ENCODE peak calls at places on chromosomes 16 and 17, in seven cellular contexts. G, L, O, I, S, Y and T are unnamed samples. For H3K79me1, the result is how much of the 10 kb centered on the place peaks cover.

GRCh38 chr16:85583491-85584181 is 29.5 kb upstream of the GSE1 start:
- DNase-seq in G (peak), S (no peak), I (peak), L (no peak), Y (peak), O (no peak), T (peak)

GRCh38 chr17:76789235-76789788 is 51.4 kb downstream of the MFSD11 start:
- DNase-seq in I (no peak), O (peak), L (no peak), S (peak), G (no peak), Y (no peak), T (no peak)

GRCh38 chr17:4354862-4355514 is 11.5 kb downstream of the UBE2G1 start:
- DNase-seq in L (peak), G (no peak), Y (no peak), S (peak), I (no peak), O (peak), T (no peak)

GRCh38 chr16:11992594-11993524 is 16.3 kb downstream of the SNX29 start:
- DNase-seq in O (no peak), S (peak), G (no peak), L (no peak), Y (no peak), I (no peak), T (no peak)

GRCh38 chr17:876272-876671 is 94.1 kb downstream of the MRM3 start:
- DNase-seq in Y (no peak), S (no peak), I (no peak), G (no peak), L (no peak), O (peak), T (no peak)

GRCh38 chr16:67158637-67159600 is 790 bp downstream of the TRADD start:
- DNase-seq in G (peak), O (peak), I (no peak), L (peak), Y (no peak), S (peak), T (no peak)

GRCh38 chr17:39231587-39232551 is 6.1 kb upstream of the STAC2 start:
- DNase-seq in L (peak), O (peak), S (peak), Y (no peak), G (peak), I (peak), T (no peak)

GRCh38 chr17:67386965-67387551 is 10.0 kb downstream of the PITPNC1 start:
- DNase-seq in Y (no peak), S (peak), O (peak), L (peak), I (peak), G (peak), T (peak)

GRCh38 chr17:1231456-1231855 is 38.8 kb upstream of the BHLHA9 start:
- DNase-seq in O (no peak), Y (no peak), S (peak), G (no peak), I (no peak), L (no peak), T (no peak)

GRCh38 chr16:84774810-84775209 is 45.0 kb upstream of the CRISPLD2 start:
- DNase-seq in I (peak), O (no peak), Y (no peak), S (peak), G (peak), L (no peak), T (no peak)

GRCh38 chr16:80519189-80519588 is 21.6 kb upstream of the DYNLRB2 start:
- DNase-seq in L (no peak), S (no peak), I (no peak), Y (no peak), G (no peak), O (no peak), T (no peak)

GRCh38 chr17:2123467-2124251 is 68.8 kb downstream of the HIC1 start:
- DNase-seq in S (no peak), Y (no peak), O (peak), G (peak), L (no peak), I (peak), T (no peak)

GRCh38 chr17:4676777-4677176 is 27.2 kb downstream of the PELP1 start:
- DNase-seq in I (no peak), S (no peak), L (no peak), G (no peak), Y (no peak), O (no peak), T (no peak)

GRCh38 chr16:30585400-30586191 is at the start of gene ZNF785:
- DNase-seq in O (peak), S (peak), L (peak), I (peak), Y (peak), G (peak), T (peak)

GRCh38 chr17:19424934-19425868 is 14.2 kb downstream of the RNF112 start:
- DNase-seq in G (no peak), L (no peak), Y (no peak), I (peak), S (no peak), O (no peak), T (no peak)

GRCh38 chr17:40486513-40487370 is 14.7 kb downstream of the TNS4 start:
- DNase-seq in G (peak), Y (no peak), I (peak), S (peak), O (no peak), L (no peak), T (no peak)

GRCh38 chr16:83995756-83996155 is 27.7 kb downstream of the NECAB2 start:
- DNase-seq in I (peak), O (peak), S (no peak), L (peak), Y (no peak), G (no peak), T (peak)

GRCh38 chr16:84194018-84194417 is 3.1 kb downstream of the ADAD2 start:
- DNase-seq in L (no peak), O (no peak), I (no peak), S (no peak), Y (no peak), G (no peak), T (no peak)

GRCh38 chr16:19746561-19746960 is 28.5 kb downstream of the IQCK start:
- DNase-seq in S (no peak), O (no peak), G (no peak), Y (no peak), L (no peak), I (no peak), T (peak)

GRCh38 chr16:17470002-17470870 is 524 bp downstream of the XYLT1 start:
- DNase-seq in O (no peak), L (no peak), Y (no peak), G (no peak), S (peak), I (no peak), T (no peak)

GRCh38 chr16:88914750-88915368 is 48.4 kb upstream of the PABPN1L start:
- DNase-seq in Y (no peak), I (peak), L (no peak), S (no peak), G (no peak), O (no peak), T (no peak)

GRCh38 chr17:80738020-80738380 is 193.4 kb downstream of the RPTOR start:
- DNase-seq in O (no peak), S (no peak), G (no peak), L (no peak), Y (no peak), I (no peak), T (no peak)

GRCh38 chr17:27293359-27293897 is 486 bp upstream of the WSB1 start:
- DNase-seq in S (no peak), Y (no peak), O (peak), I (no peak), L (no peak), G (no peak), T (no peak)

GRCh38 chr17:49180303-49180702 is 30.1 kb downstream of the GNGT2 start:
- DNase-seq in L (peak), S (peak), I (peak), G (peak), Y (no peak), O (peak), T (peak)

GRCh38 chr16:8776193-8776592 is 21.2 kb downstream of the TMEM186 start:
- DNase-seq in Y (no peak), I (no peak), S (peak), L (peak), O (peak), G (no peak), T (no peak)

GRCh38 chr16:8774208-8774607 is 23.2 kb downstream of the TMEM186 start:
- DNase-seq in S (no peak), L (no peak), Y (no peak), I (no peak), G (no peak), O (no peak), T (no peak)

GRCh38 chr16:8775359-8775758 is 22.1 kb downstream of the TMEM186 start:
- DNase-seq in I (no peak), Y (no peak), S (no peak), O (no peak), G (no peak), L (no peak), T (no peak)

GRCh38 chr16:8777217-8777616 is 20.2 kb downstream of the TMEM186 start:
- DNase-seq in G (no peak), I (no peak), L (no peak), S (no peak), O (no peak), Y (no peak), T (no peak)

GRCh38 chr16:8773537-8773936 is 23.9 kb downstream of the TMEM186 start:
- DNase-seq in L (no peak), G (no peak), I (no peak), S (no peak), O (no peak), Y (no peak), T (no peak)
- H2BK5ac ChIP-seq in L (no peak), G (no peak), I (no peak), S (no peak), O (no peak), Y (no peak), T (no peak)

DNA sequence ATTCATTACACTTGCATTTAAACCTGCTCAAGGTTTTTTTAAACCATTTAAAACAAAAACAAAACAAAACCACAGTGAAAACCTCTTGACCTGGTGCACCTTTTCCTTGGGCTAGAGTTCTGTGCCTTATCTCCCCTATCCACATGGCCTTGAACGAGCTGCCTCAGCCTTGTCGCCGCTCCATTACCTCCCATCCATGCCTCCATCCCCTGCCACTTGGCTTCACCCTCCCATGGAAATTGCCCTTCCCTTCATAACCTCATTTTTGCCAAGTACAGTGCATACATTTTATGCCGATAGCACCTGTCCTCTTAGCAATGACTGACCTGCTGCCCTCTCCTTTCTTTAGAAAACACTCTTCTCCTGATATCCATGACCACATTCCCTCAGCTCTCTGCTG is 188.6 kb upstream of the ASIC2 start:
- DNase-seq in G (no peak), S (no peak), O (no peak), Y (no peak), L (no peak), I (no peak), T (no peak)
- H3K18ac ChIP-seq in G (no peak), S (no peak), O (no peak), Y (no peak), L (no peak), I (no peak), T (no peak)

GRCh38 chr17:44307387-44308186 is 814 bp upstream of the RUNDC3A start:
- DNase-seq in O (peak), Y (no peak), S (peak), G (peak), L (peak), I (no peak), T (no peak)
- H3K79me1 ChIP-seq in O (under half), Y (under half), S (under half), G (under half), L (under half), I (under half), T (under half)

DNA sequence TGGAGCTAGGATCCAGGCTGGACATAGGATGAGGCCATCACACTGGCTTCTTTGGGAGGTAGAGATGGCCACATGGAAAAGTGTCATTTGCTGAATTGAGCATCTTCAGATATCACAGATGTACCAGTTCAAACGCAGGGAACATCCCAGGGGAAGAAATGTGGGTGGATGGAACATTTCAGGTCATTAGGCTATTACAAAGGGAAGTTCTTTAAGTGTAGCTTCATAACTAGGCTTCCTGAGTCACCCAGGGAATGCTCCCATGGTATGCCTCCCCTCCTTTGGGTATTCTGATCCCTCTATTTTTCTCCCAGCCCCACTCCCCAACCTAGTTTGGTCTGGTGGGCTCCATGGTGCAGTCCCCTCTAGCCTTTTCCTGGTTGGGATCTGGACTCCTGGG is 69.8 kb upstream of the IRX3 start:
- DNase-seq in G (no peak), Y (no peak), I (no peak), L (no peak), O (no peak), S (no peak), T (no peak)
- H2BK5ac ChIP-seq in G (no peak), Y (no peak), I (no peak), L (no peak), O (no peak), S (no peak), T (no peak)

DNA sequence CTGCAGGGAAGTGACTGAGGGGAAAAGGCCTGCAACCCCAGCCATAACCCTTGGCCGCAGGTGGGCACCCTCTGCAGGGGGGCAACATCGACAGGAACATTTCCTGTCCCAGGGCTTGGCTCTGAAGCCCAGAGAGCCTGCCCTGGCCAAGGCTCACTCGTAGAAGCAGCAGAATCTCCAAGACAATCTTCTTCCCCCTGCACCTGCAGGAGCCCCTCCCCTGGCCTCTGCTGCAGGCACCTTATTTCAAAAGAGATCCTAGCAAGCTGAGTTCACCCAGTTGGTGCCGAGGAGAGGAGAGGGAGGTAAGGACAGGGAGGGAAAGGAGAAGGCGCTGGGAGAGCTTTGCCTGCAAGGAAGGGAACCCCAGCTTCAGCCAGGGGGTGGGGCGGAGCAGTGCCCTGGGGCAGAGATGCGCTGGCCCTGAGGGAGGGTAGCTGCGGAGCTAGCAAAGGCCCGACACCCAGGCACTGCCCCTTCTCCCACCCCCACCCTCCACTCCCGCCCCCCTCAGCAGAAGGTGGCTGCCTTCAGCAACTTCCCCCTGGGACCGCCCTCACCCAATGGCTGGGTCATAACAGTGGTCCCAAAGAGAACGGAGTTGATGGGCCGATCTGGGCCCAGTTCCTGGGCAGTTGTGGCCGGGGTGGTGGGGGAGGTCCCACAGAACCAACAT is 104.3 kb upstream of the TNRC6C start:
- DNase-seq in I (no peak), O (no peak), L (no peak), G (no peak), S (no peak), Y (no peak), T (no peak)
- H3K18ac ChIP-seq in I (no peak), O (no peak), L (no peak), G (no peak), S (no peak), Y (no peak), T (peak)

GRCh38 chr16:56769674-56770073 is 39.7 kb downstream of the NUP93 start:
- DNase-seq in S (no peak), O (no peak), Y (no peak), I (peak), L (no peak), G (no peak), T (no peak)
- H3K79me1 ChIP-seq in S (under half), O (under half), Y (under half), I (under half), L (under half), G (under half), T (under half)

GRCh38 chr17:18119166-18119745 is 10.7 kb downstream of the MYO15A start:
- DNase-seq in Y (no peak), S (no peak), G (no peak), I (no peak), O (no peak), L (no peak), T (no peak)

GRCh38 chr17:18117974-18118632 is 9.5 kb downstream of the MYO15A start:
- DNase-seq in G (no peak), L (no peak), O (no peak), I (peak), S (no peak), Y (no peak), T (no peak)

GRCh38 chr17:18118633-18118975 is 10.0 kb downstream of the MYO15A start:
- DNase-seq in Y (no peak), L (no peak), G (no peak), S (no peak), O (no peak), I (no peak), T (no peak)

GRCh38 chr17:18116078-18116477 is 7.5 kb downstream of the MYO15A start:
- DNase-seq in Y (no peak), L (no peak), O (no peak), S (no peak), I (no peak), G (no peak), T (no peak)

GRCh38 chr17:18117533-18117932 is 9.0 kb downstream of the MYO15A start:
- DNase-seq in Y (no peak), O (no peak), G (no peak), S (no peak), I (no peak), L (no peak), T (no peak)
- H2BK5ac ChIP-seq in Y (no peak), O (no peak), G (no peak), S (no peak), I (no peak), L (no peak), T (no peak)

DNA sequence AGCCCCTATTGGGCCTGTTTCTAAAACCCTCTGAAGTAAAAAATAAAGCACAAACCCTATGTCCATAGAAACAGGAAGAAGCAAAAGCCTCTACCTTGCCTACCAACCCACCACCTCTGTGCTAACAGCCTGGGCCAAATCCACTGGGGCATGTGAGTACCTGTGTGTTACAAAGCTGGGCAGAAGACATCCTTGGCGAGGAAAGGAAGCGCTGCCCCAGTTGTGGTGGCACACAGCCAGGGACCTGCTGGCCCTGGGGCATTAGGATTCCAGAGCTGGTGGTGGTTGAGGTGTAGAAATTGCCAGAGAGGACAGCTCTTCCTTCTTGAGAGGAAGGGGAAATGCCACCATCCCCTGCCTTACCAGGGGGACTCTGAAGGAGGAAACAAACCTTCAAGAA is 30.0 kb downstream of the MYO18A start:
- DNase-seq in L (no peak), I (no peak), G (no peak), Y (no peak), O (no peak), S (no peak), T (no peak)
- H3K18ac ChIP-seq in L (no peak), I (no peak), G (no peak), Y (no peak), O (no peak), S (no peak), T (no peak)

GRCh38 chr16:87897563-87898505 is 28.5 kb upstream of the SLC7A5 start:
- DNase-seq in O (no peak), G (no peak), L (no peak), S (no peak), Y (no peak), I (no peak), T (no peak)
- H3K79me1 ChIP-seq in O (under half), G (under half), L (under half), S (under half), Y (under half), I (under half), T (under half)